ENCODE peak calls at places on chromosomes 13 and 19, in five cellular contexts. One of them, this sample, is unnamed.

GRCh38 chr19:49395581-49396407 is 7.7 kb downstream of the KASH5 start:
- DNase-seq in AG08396: no peak
- DNase-seq in activated CD8-positive, alpha-beta T cell treated with anti-CD3 and anti-CD28 coated beads, Interleukin-2, amount 10 ng/mL, durations not matched to agents 7 days and 5 days: no peak
- DNase-seq in activated naive CD4-positive, alpha-beta T cell treated with Interleukin-2 at 50 U/mL for 16 hours: no peak
- DNase-seq in neural progenitor cell: peak
- DNase-seq in this sample: no peak

GRCh38 chr13:66532845-66533244 is 697.3 kb downstream of the PCDH9 start:
- DNase-seq in activated naive CD4-positive, alpha-beta T cell treated with Interleukin-2 at 50 U/mL for 16 hours: no peak
- DNase-seq in AG08396: peak
- DNase-seq in neural progenitor cell: no peak
- DNase-seq in activated CD8-positive, alpha-beta T cell treated with anti-CD3 and anti-CD28 coated beads, Interleukin-2, amount 10 ng/mL, durations not matched to agents 7 days and 5 days: no peak
- DNase-seq in this sample: no peak

GRCh38 chr13:110166598-110166997 is 140.4 kb downstream of the COL4A1 start:
- DNase-seq in AG08396: no peak
- DNase-seq in activated naive CD4-positive, alpha-beta T cell treated with Interleukin-2 at 50 U/mL for 16 hours: no peak
- DNase-seq in activated CD8-positive, alpha-beta T cell treated with anti-CD3 and anti-CD28 coated beads, Interleukin-2, amount 10 ng/mL, durations not matched to agents 7 days and 5 days: no peak
- DNase-seq in neural progenitor cell: no peak
- DNase-seq in this sample: no peak

GRCh38 chr19:35155441-35155840 is 906 bp downstream of the FXYD5 start:
- DNase-seq in AG08396: no peak
- DNase-seq in neural progenitor cell: no peak
- DNase-seq in activated CD8-positive, alpha-beta T cell treated with anti-CD3 and anti-CD28 coated beads, Interleukin-2, amount 10 ng/mL, durations not matched to agents 7 days and 5 days: peak
- DNase-seq in activated naive CD4-positive, alpha-beta T cell treated with Interleukin-2 at 50 U/mL for 16 hours: peak
- DNase-seq in this sample: no peak

GRCh38 chr19:18415177-18415867 is 3.9 kb upstream of the SSBP4 start:
- DNase-seq in activated naive CD4-positive, alpha-beta T cell treated with Interleukin-2 at 50 U/mL for 16 hours: no peak
- DNase-seq in AG08396: peak
- DNase-seq in activated CD8-positive, alpha-beta T cell treated with anti-CD3 and anti-CD28 coated beads, Interleukin-2, amount 10 ng/mL, durations not matched to agents 7 days and 5 days: no peak
- DNase-seq in neural progenitor cell: no peak
- DNase-seq in this sample: no peak

GRCh38 chr13:98731038-98731437 is 21.4 kb downstream of the SLC15A1 start:
- DNase-seq in neural progenitor cell: no peak
- DNase-seq in activated naive CD4-positive, alpha-beta T cell treated with Interleukin-2 at 50 U/mL for 16 hours: no peak
- DNase-seq in activated CD8-positive, alpha-beta T cell treated with anti-CD3 and anti-CD28 coated beads, Interleukin-2, amount 10 ng/mL, durations not matched to agents 7 days and 5 days: no peak
- DNase-seq in AG08396: no peak
- DNase-seq in this sample: no peak

GRCh38 chr19:10554760-10555612 is 10.8 kb downstream of the KRI1 start:
- DNase-seq in activated CD8-positive, alpha-beta T cell treated with anti-CD3 and anti-CD28 coated beads, Interleukin-2, amount 10 ng/mL, durations not matched to agents 7 days and 5 days: peak
- DNase-seq in AG08396: no peak
- DNase-seq in neural progenitor cell: no peak
- DNase-seq in activated naive CD4-positive, alpha-beta T cell treated with Interleukin-2 at 50 U/mL for 16 hours: no peak
- DNase-seq in this sample: no peak

GRCh38 chr19:5172859-5173577 is 167.6 kb downstream of the PTPRS start:
- DNase-seq in activated naive CD4-positive, alpha-beta T cell treated with Interleukin-2 at 50 U/mL for 16 hours: no peak
- DNase-seq in neural progenitor cell: no peak
- DNase-seq in activated CD8-positive, alpha-beta T cell treated with anti-CD3 and anti-CD28 coated beads, Interleukin-2, amount 10 ng/mL, durations not matched to agents 7 days and 5 days: no peak
- DNase-seq in AG08396: peak
- DNase-seq in this sample: no peak

GRCh38 chr13:74794582-74794981 is 660.4 kb upstream of the KLF12 start:
- DNase-seq in neural progenitor cell: no peak
- DNase-seq in activated naive CD4-positive, alpha-beta T cell treated with Interleukin-2 at 50 U/mL for 16 hours: no peak
- DNase-seq in AG08396: no peak
- DNase-seq in activated CD8-positive, alpha-beta T cell treated with anti-CD3 and anti-CD28 coated beads, Interleukin-2, amount 10 ng/mL, durations not matched to agents 7 days and 5 days: no peak
- DNase-seq in this sample: peak

GRCh38 chr13:113739527-113740285 is 19.3 kb upstream of the TMEM255B start:
- DNase-seq in neural progenitor cell: no peak
- DNase-seq in AG08396: no peak
- DNase-seq in activated naive CD4-positive, alpha-beta T cell treated with Interleukin-2 at 50 U/mL for 16 hours: no peak
- DNase-seq in activated CD8-positive, alpha-beta T cell treated with anti-CD3 and anti-CD28 coated beads, Interleukin-2, amount 10 ng/mL, durations not matched to agents 7 days and 5 days: no peak
- DNase-seq in this sample: no peak

GRCh38 chr13:46982856-46983582 is 86.2 kb upstream of the HTR2A start:
- DNase-seq in AG08396: no peak
- DNase-seq in activated naive CD4-positive, alpha-beta T cell treated with Interleukin-2 at 50 U/mL for 16 hours: no peak
- DNase-seq in neural progenitor cell: no peak
- DNase-seq in activated CD8-positive, alpha-beta T cell treated with anti-CD3 and anti-CD28 coated beads, Interleukin-2, amount 10 ng/mL, durations not matched to agents 7 days and 5 days: peak
- DNase-seq in this sample: no peak

GRCh38 chr19:30049844-30050667 is 108.0 kb downstream of the URI1 start:
- DNase-seq in AG08396: no peak
- DNase-seq in neural progenitor cell: no peak
- DNase-seq in activated CD8-positive, alpha-beta T cell treated with anti-CD3 and anti-CD28 coated beads, Interleukin-2, amount 10 ng/mL, durations not matched to agents 7 days and 5 days: no peak
- DNase-seq in activated naive CD4-positive, alpha-beta T cell treated with Interleukin-2 at 50 U/mL for 16 hours: no peak
- DNase-seq in this sample: no peak

GRCh38 chr19:30180691-30181090 is 191.5 kb upstream of the ZNF536 start:
- DNase-seq in activated CD8-positive, alpha-beta T cell treated with anti-CD3 and anti-CD28 coated beads, Interleukin-2, amount 10 ng/mL, durations not matched to agents 7 days and 5 days: no peak
- DNase-seq in activated naive CD4-positive, alpha-beta T cell treated with Interleukin-2 at 50 U/mL for 16 hours: no peak
- DNase-seq in AG08396: no peak
- DNase-seq in neural progenitor cell: no peak
- DNase-seq in this sample: no peak

GRCh38 chr13:52447815-52448552 is 2.5 kb downstream of the VPS36 start:
- DNase-seq in activated CD8-positive, alpha-beta T cell treated with anti-CD3 and anti-CD28 coated beads, Interleukin-2, amount 10 ng/mL, durations not matched to agents 7 days and 5 days: no peak
- DNase-seq in activated naive CD4-positive, alpha-beta T cell treated with Interleukin-2 at 50 U/mL for 16 hours: no peak
- DNase-seq in AG08396: no peak
- DNase-seq in neural progenitor cell: peak
- DNase-seq in this sample: no peak

GRCh38 chr19:56969726-56970125 is 129.2 kb upstream of the PEG3 start:
- DNase-seq in activated CD8-positive, alpha-beta T cell treated with anti-CD3 and anti-CD28 coated beads, Interleukin-2, amount 10 ng/mL, durations not matched to agents 7 days and 5 days: no peak
- DNase-seq in neural progenitor cell: no peak
- DNase-seq in AG08396: no peak
- DNase-seq in activated naive CD4-positive, alpha-beta T cell treated with Interleukin-2 at 50 U/mL for 16 hours: no peak
- DNase-seq in this sample: no peak

GRCh38 chr19:5563008-5563431 is 4.7 kb downstream of the TINCR start:
- DNase-seq in activated naive CD4-positive, alpha-beta T cell treated with Interleukin-2 at 50 U/mL for 16 hours: no peak
- DNase-seq in AG08396: no peak
- DNase-seq in neural progenitor cell: no peak
- DNase-seq in activated CD8-positive, alpha-beta T cell treated with anti-CD3 and anti-CD28 coated beads, Interleukin-2, amount 10 ng/mL, durations not matched to agents 7 days and 5 days: no peak
- DNase-seq in this sample: no peak

GRCh38 chr19:33152178-33152577 is 20.3 kb downstream of the WDR88 start:
- DNase-seq in activated CD8-positive, alpha-beta T cell treated with anti-CD3 and anti-CD28 coated beads, Interleukin-2, amount 10 ng/mL, durations not matched to agents 7 days and 5 days: no peak
- DNase-seq in activated naive CD4-positive, alpha-beta T cell treated with Interleukin-2 at 50 U/mL for 16 hours: no peak
- DNase-seq in neural progenitor cell: no peak
- DNase-seq in AG08396: no peak
- DNase-seq in this sample: no peak

GRCh38 chr13:46057251-46058015 is 4.9 kb upstream of the ZC3H13 start:
- DNase-seq in activated naive CD4-positive, alpha-beta T cell treated with Interleukin-2 at 50 U/mL for 16 hours: no peak
- DNase-seq in AG08396: no peak
- DNase-seq in activated CD8-positive, alpha-beta T cell treated with anti-CD3 and anti-CD28 coated beads, Interleukin-2, amount 10 ng/mL, durations not matched to agents 7 days and 5 days: no peak
- DNase-seq in neural progenitor cell: peak
- DNase-seq in this sample: no peak

GRCh38 chr19:5947435-5947834 is 30.5 kb downstream of the RANBP3 start:
- DNase-seq in activated naive CD4-positive, alpha-beta T cell treated with Interleukin-2 at 50 U/mL for 16 hours: no peak
- DNase-seq in activated CD8-positive, alpha-beta T cell treated with anti-CD3 and anti-CD28 coated beads, Interleukin-2, amount 10 ng/mL, durations not matched to agents 7 days and 5 days: no peak
- DNase-seq in AG08396: no peak
- DNase-seq in neural progenitor cell: no peak
- DNase-seq in this sample: no peak

GRCh38 chr13:111850976-111851375 is 216.0 kb upstream of the SOX1 start:
- DNase-seq in AG08396: no peak
- DNase-seq in activated naive CD4-positive, alpha-beta T cell treated with Interleukin-2 at 50 U/mL for 16 hours: no peak
- DNase-seq in activated CD8-positive, alpha-beta T cell treated with anti-CD3 and anti-CD28 coated beads, Interleukin-2, amount 10 ng/mL, durations not matched to agents 7 days and 5 days: no peak
- DNase-seq in neural progenitor cell: no peak
- DNase-seq in this sample: no peak

GRCh38 chr13:106581268-106581667 is 13.3 kb upstream of the ARGLU1 start:
- DNase-seq in activated CD8-positive, alpha-beta T cell treated with anti-CD3 and anti-CD28 coated beads, Interleukin-2, amount 10 ng/mL, durations not matched to agents 7 days and 5 days: no peak
- DNase-seq in AG08396: no peak
- DNase-seq in neural progenitor cell: no peak
- DNase-seq in activated naive CD4-positive, alpha-beta T cell treated with Interleukin-2 at 50 U/mL for 16 hours: no peak
- DNase-seq in this sample: no peak

GRCh38 chr19:48471836-48472235 is 2.7 kb downstream of the CYTH2 start:
- DNase-seq in AG08396: no peak
- DNase-seq in neural progenitor cell: no peak
- DNase-seq in activated naive CD4-positive, alpha-beta T cell treated with Interleukin-2 at 50 U/mL for 16 hours: no peak
- DNase-seq in activated CD8-positive, alpha-beta T cell treated with anti-CD3 and anti-CD28 coated beads, Interleukin-2, amount 10 ng/mL, durations not matched to agents 7 days and 5 days: no peak
- DNase-seq in this sample: no peak

GRCh38 chr19:20422616-20423205 is 142.9 kb downstream of the ZNF737 start:
- DNase-seq in activated CD8-positive, alpha-beta T cell treated with anti-CD3 and anti-CD28 coated beads, Interleukin-2, amount 10 ng/mL, durations not matched to agents 7 days and 5 days: no peak
- DNase-seq in neural progenitor cell: peak
- DNase-seq in AG08396: peak
- DNase-seq in activated naive CD4-positive, alpha-beta T cell treated with Interleukin-2 at 50 U/mL for 16 hours: no peak
- DNase-seq in this sample: no peak

GRCh38 chr13:29905845-29906244 is 55.4 kb upstream of the UBL3 start:
- DNase-seq in neural progenitor cell: no peak
- DNase-seq in activated naive CD4-positive, alpha-beta T cell treated with Interleukin-2 at 50 U/mL for 16 hours: no peak
- DNase-seq in activated CD8-positive, alpha-beta T cell treated with anti-CD3 and anti-CD28 coated beads, Interleukin-2, amount 10 ng/mL, durations not matched to agents 7 days and 5 days: no peak
- DNase-seq in AG08396: no peak
- DNase-seq in this sample: no peak

GRCh38 chr19:38228005-38228377 is 4.0 kb upstream of the DPF1 start:
- DNase-seq in AG08396: no peak
- DNase-seq in activated naive CD4-positive, alpha-beta T cell treated with Interleukin-2 at 50 U/mL for 16 hours: no peak
- DNase-seq in neural progenitor cell: peak
- DNase-seq in activated CD8-positive, alpha-beta T cell treated with anti-CD3 and anti-CD28 coated beads, Interleukin-2, amount 10 ng/mL, durations not matched to agents 7 days and 5 days: no peak
- DNase-seq in this sample: no peak

GRCh38 chr13:101202590-101202989 is 213.7 kb downstream of the NALCN start:
- DNase-seq in activated naive CD4-positive, alpha-beta T cell treated with Interleukin-2 at 50 U/mL for 16 hours: no peak
- DNase-seq in neural progenitor cell: peak
- DNase-seq in activated CD8-positive, alpha-beta T cell treated with anti-CD3 and anti-CD28 coated beads, Interleukin-2, amount 10 ng/mL, durations not matched to agents 7 days and 5 days: no peak
- DNase-seq in AG08396: no peak
- DNase-seq in this sample: peak

GRCh38 chr19:11052391-11052790 is 36.9 kb upstream of the LDLR start:
- DNase-seq in activated CD8-positive, alpha-beta T cell treated with anti-CD3 and anti-CD28 coated beads, Interleukin-2, amount 10 ng/mL, durations not matched to agents 7 days and 5 days: no peak
- DNase-seq in activated naive CD4-positive, alpha-beta T cell treated with Interleukin-2 at 50 U/mL for 16 hours: no peak
- DNase-seq in AG08396: no peak
- DNase-seq in neural progenitor cell: no peak
- DNase-seq in this sample: no peak

GRCh38 chr13:41222259-41222852 is 28.0 kb upstream of the KBTBD7 start:
- DNase-seq in AG08396: peak
- DNase-seq in activated CD8-positive, alpha-beta T cell treated with anti-CD3 and anti-CD28 coated beads, Interleukin-2, amount 10 ng/mL, durations not matched to agents 7 days and 5 days: peak
- DNase-seq in neural progenitor cell: peak
- DNase-seq in activated naive CD4-positive, alpha-beta T cell treated with Interleukin-2 at 50 U/mL for 16 hours: peak
- DNase-seq in this sample: peak

GRCh38 chr13:111245781-111246384 is 74.6 kb upstream of the TEX29 start:
- DNase-seq in activated naive CD4-positive, alpha-beta T cell treated with Interleukin-2 at 50 U/mL for 16 hours: no peak
- DNase-seq in neural progenitor cell: no peak
- DNase-seq in activated CD8-positive, alpha-beta T cell treated with anti-CD3 and anti-CD28 coated beads, Interleukin-2, amount 10 ng/mL, durations not matched to agents 7 days and 5 days: no peak
- DNase-seq in AG08396: peak
- DNase-seq in this sample: no peak

GRCh38 chr13:29859971-29860370 is 9.6 kb upstream of the UBL3 start:
- DNase-seq in AG08396: peak
- DNase-seq in activated naive CD4-positive, alpha-beta T cell treated with Interleukin-2 at 50 U/mL for 16 hours: no peak
- DNase-seq in neural progenitor cell: no peak
- DNase-seq in activated CD8-positive, alpha-beta T cell treated with anti-CD3 and anti-CD28 coated beads, Interleukin-2, amount 10 ng/mL, durations not matched to agents 7 days and 5 days: no peak
- DNase-seq in this sample: no peak

GRCh38 chr19:16587031-16588023 is 15.1 kb upstream of the SLC35E1 start:
- DNase-seq in activated naive CD4-positive, alpha-beta T cell treated with Interleukin-2 at 50 U/mL for 16 hours: peak
- DNase-seq in neural progenitor cell: no peak
- DNase-seq in AG08396: no peak
- DNase-seq in activated CD8-positive, alpha-beta T cell treated with anti-CD3 and anti-CD28 coated beads, Interleukin-2, amount 10 ng/mL, durations not matched to agents 7 days and 5 days: peak
- DNase-seq in this sample: no peak